ENCODE peak calls at places on chromosomes 16 and 17, in nine cellular contexts. B is tibial nerve, F is NCI-H446 treated with DMSO at 0.1 percent for 48 hours, T is NCI-H1417 treated with DMSO at 0.1 percent for 48 hours, Z is psoas muscle, L is T follicular helper cell, D is C1 segment of cervical spinal cord, C is NCI-H1930, K is T47D. J is an unnamed sample.

GRCh38 chr16:74936902-74937560 is 47.9 kb downstream of the WDR59 start:
- DNase-seq in Z (no peak), L (no peak), C (no peak), B (no peak), D (no peak), T (no peak), F (no peak), K (no peak), J (no peak)

GRCh38 chr17:41919165-41919817 is 540 bp upstream of the ACLY start:
- DNase-seq in Z (no peak), F (no peak), T (no peak), L (no peak), B (peak; percentile 55), D (no peak), C (no peak), K (peak; percentile 86), J (no peak)

GRCh38 chr16:51134269-51134812 is 16.7 kb downstream of the SALL1 start:
- DNase-seq in B (no peak), T (no peak), C (no peak), L (no peak), F (no peak), K (no peak), D (no peak), Z (no peak), J (no peak)

GRCh38 chr16:83051451-83051850 is 424.7 kb downstream of the CDH13 start:
- DNase-seq in B (no peak), C (no peak), T (no peak), L (no peak), Z (no peak), K (no peak), D (no peak), F (no peak), J (no peak)

GRCh38 chr16:49631521-49632041 is 224.3 kb downstream of the ZNF423 start:
- DNase-seq in D (no peak), B (no peak), C (no peak), L (no peak), F (peak; percentile 31), K (no peak), T (no peak), Z (no peak), J (no peak)

GRCh38 chr17:63295839-63296590 is 150.1 kb downstream of the CYB561 start:
- DNase-seq in D (no peak), F (no peak), Z (no peak), C (no peak), B (no peak), T (no peak), K (no peak), L (no peak), J (no peak)

GRCh38 chr16:79362312-79362970 is 238.1 kb downstream of the MAF start:
- DNase-seq in T (no peak), D (no peak), B (no peak), Z (no peak), K (no peak), L (no peak), C (no peak), F (no peak), J (no peak)

GRCh38 chr17:725746-726145 is 6.7 kb upstream of the TLCD3A start:
- DNase-seq in B (no peak), Z (no peak), F (no peak), L (no peak), K (no peak), D (no peak), T (no peak), C (no peak), J (no peak)

GRCh38 chr16:89564476-89565255 is 4.2 kb downstream of the RPL13 start:
- DNase-seq in Z (no peak), F (no peak), C (no peak), B (no peak), L (no peak), K (no peak), T (no peak), D (no peak), J (no peak)

GRCh38 chr16:67546761-67547422 is 15.4 kb upstream of the CTCF start:
- DNase-seq in B (peak; percentile 65), D (no peak), K (peak; percentile 85), Z (peak; percentile 78), T (no peak), L (peak; percentile 60), F (no peak), C (peak; percentile 18), J (peak; percentile 93)

GRCh38 chr17:41678411-41678906 is 10.2 kb upstream of the EIF1 start:
- DNase-seq in T (no peak), Z (no peak), F (no peak), C (no peak), D (no peak), B (no peak), K (no peak), L (no peak), J (no peak)

GRCh38 chr16:35639233-35640205 is 2180.1 kb downstream of the TP53TG3F start:
- DNase-seq in B (no peak), K (no peak), T (no peak), C (no peak), Z (no peak), D (no peak), F (no peak), L (no peak), J (peak; percentile 90)

GRCh38 chr17:43800736-43801135 is 20.5 kb downstream of the CFAP97D1 start:
- DNase-seq in K (no peak), Z (no peak), D (no peak), B (no peak), L (no peak), T (no peak), F (no peak), C (no peak), J (no peak)

GRCh38 chr16:75648265-75649076 is 898 bp downstream of the TERF2IP start:
- DNase-seq in L (peak; percentile 80), Z (peak; percentile 85), K (peak; percentile 33), T (no peak), B (peak; percentile 87), F (peak; percentile 5), C (peak; percentile 41), D (peak; percentile 22), J (peak; percentile 96)

GRCh38 chr16:27335349-27336052 is 21.7 kb downstream of the IL4R start:
- DNase-seq in L (no peak), B (no peak), K (no peak), C (no peak), T (no peak), F (no peak), Z (no peak), D (no peak), J (no peak)

J was measured in esophagus muscularis mucosa.